ENCODE peak calls at places on chromosomes 16 and 17, in seven cellular contexts. M, A, V, S, R, K and H are unnamed samples.

GRCh38 chr16:84532299-84532724 is 27.9 kb upstream of the MEAK7 start:
- DNase-seq in M (no peak), A (peak), V (peak), S (peak), R (no peak), K (peak), H (no peak)

GRCh38 chr17:42407289-42407836 is 15.7 kb downstream of the CAVIN1 start:
- DNase-seq in M (peak), A (peak), V (peak), S (peak), R (no peak), K (peak), H (peak)

GRCh38 chr17:45306094-45306493 is 10.7 kb downstream of the MAP3K14 start:
- DNase-seq in M (no peak), A (no peak), V (no peak), S (no peak), R (no peak), K (no peak), H (no peak)

GRCh38 chr16:86994215-86994614 is 323.0 kb downstream of the C16orf95 start:
- DNase-seq in M (no peak), A (no peak), V (no peak), S (no peak), R (no peak), K (no peak), H (no peak)

GRCh38 chr17:75774471-75774987 is 9.5 kb upstream of the GALK1 start:
- DNase-seq in M (no peak), A (no peak), V (no peak), S (no peak), R (no peak), K (no peak), H (peak)

GRCh38 chr17:3976675-3977171 is 12.5 kb upstream of the ATP2A3 start:
- DNase-seq in M (no peak), A (no peak), V (no peak), S (no peak), R (no peak), K (no peak), H (no peak)

GRCh38 chr16:71727545-71728324 is 3.2 kb upstream of the PHLPP2 start:
- DNase-seq in M (no peak), A (no peak), V (peak), S (no peak), R (no peak), K (no peak), H (no peak)

GRCh38 chr16:11372073-11372923 is 27.0 kb downstream of the RMI2 start:
- DNase-seq in M (no peak), A (no peak), V (no peak), S (no peak), R (no peak), K (no peak), H (no peak)

GRCh38 chr17:75065562-75066151 is 18.6 kb downstream of the KCTD2 start:
- DNase-seq in M (no peak), A (peak), V (peak), S (no peak), R (no peak), K (no peak), H (no peak)

GRCh38 chr17:79948918-79949645 is 86.6 kb downstream of the TBC1D16 start:
- DNase-seq in M (no peak), A (no peak), V (no peak), S (no peak), R (no peak), K (peak), H (no peak)

GRCh38 chr16:85146532-85146797 is 34.2 kb upstream of the CIBAR2 start:
- DNase-seq in M (no peak), A (no peak), V (no peak), S (no peak), R (no peak), K (no peak), H (no peak)

DNA sequence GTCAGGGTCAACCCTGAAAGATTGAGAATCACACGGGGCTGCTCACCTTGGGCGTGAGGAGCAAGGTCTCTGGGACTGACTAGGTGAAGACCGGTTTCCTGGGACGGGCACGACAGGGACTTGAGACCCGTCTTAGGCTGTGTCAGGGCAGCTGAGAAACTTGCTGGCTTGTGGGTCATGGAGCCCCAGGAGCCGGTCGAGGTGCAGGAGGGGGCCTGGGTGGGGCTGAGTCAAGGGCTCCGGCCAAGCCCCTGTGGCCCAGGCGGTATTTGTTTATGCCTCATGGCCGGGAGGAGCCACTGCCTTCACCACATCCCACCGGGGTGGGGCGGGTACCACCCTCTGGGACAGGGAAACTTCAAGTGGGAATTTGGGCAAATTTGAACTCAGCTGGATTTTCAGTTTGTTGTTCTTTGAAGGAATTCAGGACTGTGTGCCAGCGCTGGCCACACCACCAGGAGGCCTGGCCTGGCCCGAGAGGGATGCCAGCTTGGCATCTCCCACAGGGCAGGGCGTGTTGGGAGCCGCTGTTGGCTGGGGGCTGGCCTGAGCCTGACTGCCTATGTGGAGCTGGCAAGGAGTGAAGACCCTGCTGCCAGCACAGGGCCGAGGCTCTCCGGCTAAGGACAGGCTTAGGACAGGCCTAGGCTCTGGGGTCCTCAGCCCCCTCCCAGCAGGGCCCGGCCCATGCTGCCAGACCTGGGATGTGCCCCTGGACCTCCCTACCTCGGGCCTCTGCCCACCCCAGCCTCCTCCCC is 116.1 kb downstream of the METRNL start:
- DNase-seq in M (no peak), A (no peak), V (no peak), S (no peak), R (no peak), K (no peak), H (no peak)
- TF ChIP-seq CTCF in M (no peak), A (peak), V (no peak), S (no peak), R (no peak), K (no peak), H (no peak)

DNA sequence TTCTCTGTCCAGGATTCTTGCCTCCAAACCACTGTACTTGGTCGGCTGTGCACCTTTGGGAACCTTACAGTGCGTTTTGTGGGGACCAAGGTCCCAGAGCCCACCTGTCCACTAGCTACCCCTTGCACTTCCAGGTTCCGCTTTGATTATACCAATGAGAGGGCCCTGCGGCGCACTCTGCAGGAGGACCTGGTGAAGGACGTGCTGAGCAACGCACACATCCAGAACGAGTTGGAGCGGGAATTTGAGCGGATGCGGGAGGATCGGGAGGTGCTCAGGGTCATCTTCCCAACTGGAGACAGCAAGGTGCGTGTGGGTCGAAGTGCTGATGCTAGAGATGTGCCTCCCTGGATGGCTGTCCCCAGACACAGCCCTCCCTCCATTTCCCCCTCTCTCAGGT is 18.8 kb downstream of the POLR2A start:
- DNase-seq in M (peak), A (no peak), V (no peak), S (no peak), R (no peak), K (peak), H (no peak)
- TF ChIP-seq CTCF in M (peak), A (peak), V (peak), S (no peak), R (peak), K (peak), H (no peak)

GRCh38 chr17:7632492-7632894 is 2.6 kb downstream of the SHBG start:
- DNase-seq in M (peak), A (peak), V (peak), S (peak), R (no peak), K (peak), H (no peak)
- TF ChIP-seq CTCF in M (peak), A (peak), V (peak), S (peak), R (peak), K (peak), H (no peak)

DNA sequence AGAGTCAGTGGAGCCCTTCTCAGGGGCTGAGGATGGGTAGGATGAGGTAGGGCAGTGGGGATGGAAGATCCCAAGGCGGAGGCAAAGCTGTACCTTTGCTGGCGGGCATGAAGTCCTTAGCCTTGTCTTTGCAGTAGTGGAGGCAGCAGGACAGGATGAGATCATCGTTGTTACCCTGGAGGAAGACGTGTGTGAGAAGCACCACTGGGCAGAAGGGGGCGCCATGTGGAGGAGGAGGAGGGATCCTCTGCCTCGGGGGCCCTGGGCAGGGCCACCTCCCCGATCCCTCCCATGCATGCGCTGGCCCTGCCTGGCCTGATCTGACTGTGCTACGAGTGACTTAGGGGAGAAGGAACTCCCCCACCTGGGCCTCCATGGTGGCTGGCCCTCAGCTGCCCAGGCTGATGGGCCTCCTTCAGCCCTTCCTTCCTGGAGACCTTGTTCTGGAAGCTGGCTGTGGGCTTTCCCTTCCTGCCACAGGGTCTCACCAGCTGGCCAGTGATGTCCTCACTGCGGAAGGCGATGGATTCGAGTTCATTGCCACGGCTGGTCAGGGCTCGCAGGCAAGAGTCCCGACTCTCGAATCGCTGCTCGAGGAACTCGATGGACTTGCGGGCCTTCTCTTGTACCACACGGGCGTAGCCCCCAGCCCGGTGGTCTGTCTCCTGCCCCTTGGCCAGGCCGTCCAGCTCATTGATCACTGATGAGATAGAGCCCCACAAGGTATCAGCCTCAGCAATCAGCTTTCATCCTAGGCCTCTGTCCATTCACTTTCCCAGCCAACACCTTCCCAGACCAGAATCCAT is 10.3 kb downstream of the HIC1 start:
- DNase-seq in M (peak), A (peak), V (peak), S (peak), R (no peak), K (peak), H (peak)
- TF ChIP-seq CTCF in M (peak), A (peak), V (peak), S (peak), R (peak), K (peak), H (no peak)

DNA sequence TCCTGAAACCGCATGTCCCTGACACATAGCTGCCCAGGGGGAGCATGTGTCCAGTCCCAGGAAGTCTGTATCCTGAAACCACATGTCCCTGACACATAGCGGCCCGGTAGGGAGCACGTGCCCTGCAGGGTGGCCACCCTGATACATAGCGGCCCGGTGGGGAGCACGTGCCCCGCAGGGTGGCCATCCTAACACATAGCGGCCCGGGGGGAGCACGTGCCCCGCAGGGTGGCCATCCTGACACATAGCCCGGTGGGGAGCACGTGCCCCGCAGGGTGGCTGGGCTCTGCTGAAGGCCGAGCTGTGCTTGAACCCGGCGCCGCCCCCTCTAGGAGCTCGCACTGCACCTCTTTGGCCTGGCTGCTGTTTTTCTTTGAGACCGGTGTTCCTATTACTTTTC is 18.7 kb upstream of the RPL13 start:
- DNase-seq in M (no peak), A (no peak), V (no peak), S (no peak), R (no peak), K (no peak), H (no peak)
- TF ChIP-seq CTCF in M (no peak), A (no peak), V (no peak), S (no peak), R (no peak), K (no peak), H (no peak)

GRCh38 chr17:82943339-82943738 is 103.5 kb upstream of the ZNF750 start:
- DNase-seq in M (no peak), A (no peak), V (no peak), S (no peak), R (no peak), K (no peak), H (no peak)
- TF ChIP-seq CTCF in M (no peak), A (no peak), V (no peak), S (no peak), R (no peak), K (no peak), H (no peak)